ENCODE peak calls at places on chromosome 18, in six cellular contexts. One of them, this sample, is unnamed.

GRCh38 chr18:3794537-3795348 is 344.8 kb downstream of the TGIF1 start:
- DNase-seq in tibial nerve: peak
- DNase-seq in A549: peak
- DNase-seq in mammary epithelial cell: peak
- DNase-seq in PC-9: peak
- DNase-seq in endothelial cell: no peak
- DNase-seq in this sample: peak

GRCh38 chr18:33581816-33582215 is 3.8 kb downstream of the ASXL3 start:
- DNase-seq in tibial nerve: no peak
- DNase-seq in A549: no peak
- DNase-seq in mammary epithelial cell: no peak
- DNase-seq in PC-9: no peak
- DNase-seq in endothelial cell: no peak
- DNase-seq in this sample: no peak

GRCh38 chr18:11070593-11070992 is 78.8 kb downstream of the PIEZO2 start:
- DNase-seq in tibial nerve: no peak
- DNase-seq in A549: no peak
- DNase-seq in mammary epithelial cell: no peak
- DNase-seq in PC-9: no peak
- DNase-seq in endothelial cell: no peak
- DNase-seq in this sample: no peak

GRCh38 chr18:49072524-49072934 is 121.8 kb upstream of the SMAD7 start:
- DNase-seq in tibial nerve: no peak
- DNase-seq in A549: no peak
- DNase-seq in mammary epithelial cell: no peak
- DNase-seq in PC-9: no peak
- DNase-seq in endothelial cell: no peak
- DNase-seq in this sample: no peak

GRCh38 chr18:78448106-78448505 is 531.5 kb upstream of the SALL3 start:
- DNase-seq in tibial nerve: no peak
- DNase-seq in A549: no peak
- DNase-seq in mammary epithelial cell: no peak
- DNase-seq in PC-9: no peak
- DNase-seq in endothelial cell: no peak
- DNase-seq in this sample: no peak

GRCh38 chr18:22434973-22435608 is 17.4 kb upstream of the CTAGE1 start:
- DNase-seq in tibial nerve: no peak
- DNase-seq in A549: peak
- DNase-seq in mammary epithelial cell: peak
- DNase-seq in PC-9: no peak
- DNase-seq in endothelial cell: no peak
- DNase-seq in this sample: no peak

GRCh38 chr18:9933865-9934264 is 20.0 kb downstream of the VAPA start:
- DNase-seq in tibial nerve: no peak
- DNase-seq in A549: no peak
- DNase-seq in mammary epithelial cell: no peak
- DNase-seq in PC-9: no peak
- DNase-seq in endothelial cell: no peak
- DNase-seq in this sample: no peak

GRCh38 chr18:63260075-63260754 is 59.4 kb downstream of the BCL2 start:
- DNase-seq in tibial nerve: no peak
- DNase-seq in A549: no peak
- DNase-seq in mammary epithelial cell: no peak
- DNase-seq in PC-9: no peak
- DNase-seq in endothelial cell: no peak
- DNase-seq in this sample: no peak

GRCh38 chr18:70920840-70921374 is 632.1 kb downstream of the SOCS6 start:
- DNase-seq in tibial nerve: no peak
- DNase-seq in A549: no peak
- DNase-seq in mammary epithelial cell: no peak
- DNase-seq in PC-9: no peak
- DNase-seq in endothelial cell: no peak
- DNase-seq in this sample: no peak

GRCh38 chr18:56884511-56884910 is 233.4 kb downstream of the WDR7 start:
- DNase-seq in tibial nerve: no peak
- DNase-seq in A549: no peak
- DNase-seq in mammary epithelial cell: peak
- DNase-seq in PC-9: no peak
- DNase-seq in endothelial cell: no peak
- DNase-seq in this sample: no peak

GRCh38 chr18:62437520-62438329 is 85.1 kb upstream of the ZCCHC2 start:
- DNase-seq in tibial nerve: peak
- DNase-seq in A549: no peak
- DNase-seq in mammary epithelial cell: peak
- DNase-seq in PC-9: peak
- DNase-seq in endothelial cell: no peak
- DNase-seq in this sample: no peak

GRCh38 chr18:6731197-6731596 is 1.7 kb downstream of the ARHGAP28 start:
- DNase-seq in tibial nerve: no peak
- DNase-seq in A549: no peak
- DNase-seq in mammary epithelial cell: peak
- DNase-seq in PC-9: no peak
- DNase-seq in endothelial cell: no peak
- DNase-seq in this sample: no peak

GRCh38 chr18:49071776-49072175 is 121.0 kb upstream of the SMAD7 start:
- DNase-seq in tibial nerve: no peak
- DNase-seq in A549: no peak
- DNase-seq in mammary epithelial cell: no peak
- DNase-seq in PC-9: no peak
- DNase-seq in endothelial cell: no peak
- DNase-seq in this sample: no peak

GRCh38 chr18:7307586-7307985 is 76.7 kb downstream of the LRRC30 start:
- DNase-seq in tibial nerve: no peak
- DNase-seq in A549: no peak
- DNase-seq in mammary epithelial cell: no peak
- DNase-seq in PC-9: no peak
- DNase-seq in endothelial cell: no peak
- DNase-seq in this sample: no peak

GRCh38 chr18:41372266-41372665 is 582.8 kb upstream of the PIK3C3 start:
- DNase-seq in tibial nerve: no peak
- DNase-seq in A549: no peak
- DNase-seq in mammary epithelial cell: no peak
- DNase-seq in PC-9: no peak
- DNase-seq in endothelial cell: no peak
- DNase-seq in this sample: no peak

GRCh38 chr18:27942706-27943105 is 234.2 kb downstream of the CDH2 start:
- DNase-seq in tibial nerve: no peak
- DNase-seq in A549: no peak
- DNase-seq in mammary epithelial cell: peak
- DNase-seq in PC-9: no peak
- DNase-seq in endothelial cell: no peak
- DNase-seq in this sample: no peak

GRCh38 chr18:2087877-2088673 is 483.2 kb downstream of the METTL4 start:
- DNase-seq in tibial nerve: no peak
- DNase-seq in A549: no peak
- DNase-seq in mammary epithelial cell: peak
- DNase-seq in PC-9: no peak
- DNase-seq in endothelial cell: no peak
- DNase-seq in this sample: no peak

GRCh38 chr18:8797206-8797605 is 91.8 kb downstream of the MTCL1 start:
- DNase-seq in tibial nerve: no peak
- DNase-seq in A549: peak
- DNase-seq in mammary epithelial cell: no peak
- DNase-seq in PC-9: peak
- DNase-seq in endothelial cell: peak
- DNase-seq in this sample: no peak

GRCh38 chr18:68035709-68036522 is 519.4 kb upstream of the DSEL start:
- DNase-seq in tibial nerve: no peak
- DNase-seq in A549: no peak
- DNase-seq in mammary epithelial cell: no peak
- DNase-seq in PC-9: no peak
- DNase-seq in endothelial cell: no peak
- DNase-seq in this sample: no peak

DNA sequence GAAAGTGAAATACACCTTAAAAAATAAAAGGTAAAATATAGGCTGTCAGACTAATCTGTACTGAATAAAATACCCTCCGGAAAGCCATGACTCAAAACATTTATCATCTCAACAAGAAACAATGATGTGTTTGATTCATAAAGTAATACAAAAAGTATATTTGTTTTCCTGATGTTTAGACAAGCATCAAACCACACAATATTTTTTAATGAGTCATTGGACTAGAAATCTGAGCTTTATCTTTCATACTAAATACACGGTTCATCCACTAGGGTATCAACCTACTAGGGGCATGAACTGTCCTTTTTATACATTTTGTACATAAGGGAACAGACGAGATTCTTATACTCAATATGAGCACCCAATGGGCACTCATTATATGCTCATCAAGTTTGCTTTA is 31.3 kb downstream of the CD226 start:
- DNase-seq in tibial nerve: no peak
- DNase-seq in A549: peak
- DNase-seq in mammary epithelial cell: peak
- DNase-seq in PC-9: no peak
- DNase-seq in endothelial cell: no peak
- DNase-seq in this sample: no peak
- TF ChIP-seq CTCF in tibial nerve: no peak
- TF ChIP-seq CTCF in A549: no peak
- TF ChIP-seq CTCF in mammary epithelial cell: no peak
- TF ChIP-seq CTCF in PC-9: no peak
- TF ChIP-seq CTCF in endothelial cell: no peak
- TF ChIP-seq CTCF in this sample: no peak

GRCh38 chr18:4851301-4851700 is 345.8 kb downstream of the AKAIN1 start:
- DNase-seq in tibial nerve: no peak
- DNase-seq in A549: no peak
- DNase-seq in mammary epithelial cell: no peak
- DNase-seq in PC-9: no peak
- DNase-seq in endothelial cell: no peak
- DNase-seq in this sample: no peak
- TF ChIP-seq CTCF in tibial nerve: no peak
- TF ChIP-seq CTCF in A549: no peak
- TF ChIP-seq CTCF in mammary epithelial cell: no peak
- TF ChIP-seq CTCF in PC-9: no peak
- TF ChIP-seq CTCF in endothelial cell: no peak
- TF ChIP-seq CTCF in this sample: no peak

GRCh38 chr18:24827500-24827899 is 367.1 kb downstream of the HRH4 start:
- DNase-seq in tibial nerve: no peak
- DNase-seq in A549: no peak
- DNase-seq in mammary epithelial cell: no peak
- DNase-seq in PC-9: no peak
- DNase-seq in endothelial cell: no peak
- DNase-seq in this sample: no peak
- TF ChIP-seq CTCF in tibial nerve: no peak
- TF ChIP-seq CTCF in A549: no peak
- TF ChIP-seq CTCF in mammary epithelial cell: no peak
- TF ChIP-seq CTCF in PC-9: no peak
- TF ChIP-seq CTCF in endothelial cell: no peak
- TF ChIP-seq CTCF in this sample: no peak

GRCh38 chr18:24413148-24413547 is 13.3 kb upstream of the IMPACT start:
- DNase-seq in tibial nerve: no peak
- DNase-seq in A549: peak
- DNase-seq in mammary epithelial cell: no peak
- DNase-seq in PC-9: no peak
- DNase-seq in endothelial cell: peak
- DNase-seq in this sample: no peak
- TF ChIP-seq CTCF in tibial nerve: no peak
- TF ChIP-seq CTCF in A549: no peak
- TF ChIP-seq CTCF in mammary epithelial cell: peak
- TF ChIP-seq CTCF in PC-9: no peak
- TF ChIP-seq CTCF in endothelial cell: no peak
- TF ChIP-seq CTCF in this sample: no peak

GRCh38 chr18:54900290-54900689 is 59.0 kb downstream of the CCDC68 start:
- DNase-seq in tibial nerve: no peak
- DNase-seq in A549: no peak
- DNase-seq in mammary epithelial cell: no peak
- DNase-seq in PC-9: no peak
- DNase-seq in endothelial cell: no peak
- DNase-seq in this sample: no peak

GRCh38 chr18:54904521-54904920 is 54.7 kb downstream of the CCDC68 start:
- DNase-seq in tibial nerve: no peak
- DNase-seq in A549: no peak
- DNase-seq in mammary epithelial cell: no peak
- DNase-seq in PC-9: no peak
- DNase-seq in endothelial cell: no peak
- DNase-seq in this sample: no peak

DNA sequence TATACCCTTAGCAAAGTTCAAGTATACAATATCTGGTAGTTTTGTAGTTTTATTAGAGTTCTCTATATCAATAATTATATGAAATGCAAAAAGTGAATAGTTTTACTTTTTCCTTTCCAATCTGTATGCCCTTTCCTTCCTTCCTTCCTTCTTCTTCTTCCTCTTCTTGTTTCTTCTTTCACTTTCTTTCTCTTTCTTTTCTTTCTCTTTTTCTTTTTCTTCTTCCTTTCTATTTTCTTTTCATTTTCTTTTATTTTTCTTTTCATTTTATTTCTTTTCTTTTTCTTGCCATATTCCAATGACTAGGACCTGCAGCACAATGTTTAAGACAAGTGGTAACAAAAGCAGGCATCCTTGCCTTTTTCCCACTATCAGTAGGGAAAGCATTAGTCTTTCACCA is 59.8 kb downstream of the CCDC68 start:
- DNase-seq in tibial nerve: no peak
- DNase-seq in A549: no peak
- DNase-seq in mammary epithelial cell: no peak
- DNase-seq in PC-9: no peak
- DNase-seq in endothelial cell: no peak
- DNase-seq in this sample: no peak
- TF ChIP-seq CTCF in tibial nerve: no peak
- TF ChIP-seq CTCF in A549: no peak
- TF ChIP-seq CTCF in mammary epithelial cell: no peak
- TF ChIP-seq CTCF in PC-9: no peak
- TF ChIP-seq CTCF in endothelial cell: no peak
- TF ChIP-seq CTCF in this sample: no peak

GRCh38 chr18:35777042-35777441 is 195.4 kb upstream of the RMP24 start:
- DNase-seq in tibial nerve: no peak
- DNase-seq in A549: peak
- DNase-seq in mammary epithelial cell: no peak
- DNase-seq in PC-9: no peak
- DNase-seq in endothelial cell: no peak
- DNase-seq in this sample: no peak
- TF ChIP-seq CTCF in tibial nerve: no peak
- TF ChIP-seq CTCF in A549: no peak
- TF ChIP-seq CTCF in mammary epithelial cell: no peak
- TF ChIP-seq CTCF in PC-9: peak
- TF ChIP-seq CTCF in endothelial cell: no peak
- TF ChIP-seq CTCF in this sample: peak

GRCh38 chr18:77055429-77056310 is 76.9 kb downstream of the MBP start:
- DNase-seq in tibial nerve: no peak
- DNase-seq in A549: no peak
- DNase-seq in mammary epithelial cell: no peak
- DNase-seq in PC-9: no peak
- DNase-seq in endothelial cell: no peak
- DNase-seq in this sample: no peak
- TF ChIP-seq CTCF in tibial nerve: no peak
- TF ChIP-seq CTCF in A549: no peak
- TF ChIP-seq CTCF in mammary epithelial cell: no peak
- TF ChIP-seq CTCF in PC-9: no peak
- TF ChIP-seq CTCF in endothelial cell: no peak
- TF ChIP-seq CTCF in this sample: no peak

This sample was measured in GM06990.